ENCODE peak calls at places on chromosome 17, in five cellular contexts. Y is astrocyte, A is transverse colon, E is neural progenitor cell, D is psoas muscle. L is an unnamed sample.

GRCh38 chr17:70581459-70581858 is 412.1 kb downstream of the KCNJ2 start:
- DNase-seq in Y (no peak), D (no peak), E (no peak), A (no peak), L (no peak)

GRCh38 chr17:9971991-9972390 is 66.9 kb upstream of the RCVRN start:
- DNase-seq in Y (no peak), A (peak; percentile 66), D (peak; percentile 75), E (no peak), L (no peak)

GRCh38 chr17:74810699-74811485 is 34.7 kb upstream of the NAT9 start:
- DNase-seq in A (no peak), Y (no peak), D (no peak), E (no peak), L (no peak)

GRCh38 chr17:2023692-2024571 is 1.2 kb downstream of the RTN4RL1 start:
- DNase-seq in Y (no peak), A (peak; percentile 43), D (peak; percentile 69), E (peak; percentile 99), L (no peak)

GRCh38 chr17:64603987-64604386 is 58.1 kb downstream of the SMURF2 start:
- DNase-seq in A (no peak), E (no peak), D (no peak), Y (no peak), L (no peak)

GRCh38 chr17:82848022-82848592 is 8.3 kb upstream of the ZNF750 start:
- DNase-seq in E (no peak), A (peak; percentile 82), Y (peak; percentile 70), D (peak; percentile 79), L (no peak)

GRCh38 chr17:59371426-59372099 is 40.1 kb downstream of the YPEL2 start:
- DNase-seq in E (no peak), D (peak; percentile 89), A (peak; percentile 37), Y (no peak), L (no peak)

GRCh38 chr17:14033166-14033565 is 36.1 kb upstream of the COX10 start:
- DNase-seq in Y (no peak), D (no peak), A (no peak), E (no peak), L (no peak)

GRCh38 chr17:59786536-59787319 is 79.3 kb downstream of the VMP1 start:
- DNase-seq in E (peak; percentile 15), D (no peak), Y (peak; percentile 100), A (peak; percentile 69), L (peak; percentile 99)

GRCh38 chr17:42979511-42980273 is at the start of gene PTGES3L:
- DNase-seq in E (peak; percentile 67), A (peak; percentile 63), D (peak; percentile 91), Y (peak; percentile 36), L (no peak)

GRCh38 chr17:49574283-49574892 is 1.3 kb upstream of the NXPH3 start:
- DNase-seq in A (no peak), Y (no peak), D (peak; percentile 46), E (no peak), L (no peak)

GRCh38 chr17:27462714-27463113 is 6.5 kb downstream of the KSR1 start:
- DNase-seq in E (no peak), Y (no peak), D (no peak), A (no peak), L (no peak)

GRCh38 chr17:33940769-33941168 is 314.3 kb upstream of the CCL2 start:
- DNase-seq in Y (peak; percentile 42), A (no peak), E (no peak), D (no peak), L (no peak)

GRCh38 chr17:5794881-5795486 is 210.7 kb upstream of the NLRP1 start:
- DNase-seq in Y (no peak), A (no peak), D (no peak), E (no peak), L (no peak)

GRCh38 chr17:73160980-73161630 is 3.7 kb upstream of the SSTR2 start:
- DNase-seq in D (no peak), A (no peak), E (peak; percentile 62), Y (no peak), L (no peak)

GRCh38 chr17:46818929-46819859 is 702 bp upstream of the WNT3 start:
- DNase-seq in A (no peak), E (peak; percentile 84), Y (no peak), D (no peak), L (no peak)

GRCh38 chr17:80104321-80104955 is 3.1 kb downstream of the GAA start:
- DNase-seq in Y (no peak), A (no peak), E (no peak), D (peak; percentile 42), L (no peak)

GRCh38 chr17:15232517-15232915 is 32.6 kb downstream of the PMP22 start:
- DNase-seq in A (no peak), Y (no peak), E (no peak), D (peak; percentile 59), L (no peak)

GRCh38 chr17:19579867-19580565 is 46.4 kb downstream of the SLC47A1 start:
- DNase-seq in E (peak; percentile 23), A (no peak), D (peak; percentile 54), Y (no peak), L (no peak)

GRCh38 chr17:45719335-45720071 is 64.6 kb upstream of the CRHR1 start:
- DNase-seq in E (peak; percentile 54), A (no peak), Y (peak; percentile 83), D (no peak), L (no peak)

GRCh38 chr17:3946711-3947235 is 17.5 kb downstream of the ATP2A3 start:
- DNase-seq in Y (no peak), E (no peak), D (no peak), A (no peak), L (no peak)

GRCh38 chr17:3950584-3950983 is 13.7 kb downstream of the ATP2A3 start:
- DNase-seq in A (no peak), E (no peak), D (no peak), Y (no peak), L (no peak)

GRCh38 chr17:3949418-3949817 is 14.8 kb downstream of the ATP2A3 start:
- DNase-seq in D (no peak), A (no peak), E (no peak), Y (no peak), L (no peak)

GRCh38 chr17:3944485-3945388 is 19.5 kb downstream of the ATP2A3 start:
- DNase-seq in E (peak; percentile 97), D (peak; percentile 86), Y (no peak), A (peak; percentile 37), L (no peak)

GRCh38 chr17:3947318-3947810 is 16.9 kb downstream of the ATP2A3 start:
- DNase-seq in E (no peak), A (no peak), D (no peak), Y (no peak), L (no peak)
- H3K36me3 ChIP-seq in E (no peaks in the 10 kb centered on the region), A (no peaks in the 10 kb centered on the region), D (no peaks in the 10 kb centered on the region), Y (no peaks in the 10 kb centered on the region), L (peaks cover 79% of the 10 kb centered on the region)

GRCh38 chr17:7592422-7593021 is 2.6 kb upstream of the SOX15 start:
- DNase-seq in Y (no peak), A (no peak), D (no peak), E (no peak), L (no peak)

GRCh38 chr17:7589204-7589868 is 558 bp downstream of the SOX15 start:
- DNase-seq in A (peak; percentile 81), D (peak; percentile 93), E (peak; percentile 94), Y (peak; percentile 61), L (peak; percentile 77)

GRCh38 chr17:7591596-7591995 is 1.7 kb upstream of the SOX15 start:
- DNase-seq in D (no peak), E (no peak), A (no peak), Y (no peak), L (no peak)

GRCh38 chr17:7589891-7590611 is at the start of gene SOX15:
- DNase-seq in Y (peak; percentile 35), A (no peak), E (peak; percentile 54), D (peak; percentile 47), L (no peak)

DNA sequence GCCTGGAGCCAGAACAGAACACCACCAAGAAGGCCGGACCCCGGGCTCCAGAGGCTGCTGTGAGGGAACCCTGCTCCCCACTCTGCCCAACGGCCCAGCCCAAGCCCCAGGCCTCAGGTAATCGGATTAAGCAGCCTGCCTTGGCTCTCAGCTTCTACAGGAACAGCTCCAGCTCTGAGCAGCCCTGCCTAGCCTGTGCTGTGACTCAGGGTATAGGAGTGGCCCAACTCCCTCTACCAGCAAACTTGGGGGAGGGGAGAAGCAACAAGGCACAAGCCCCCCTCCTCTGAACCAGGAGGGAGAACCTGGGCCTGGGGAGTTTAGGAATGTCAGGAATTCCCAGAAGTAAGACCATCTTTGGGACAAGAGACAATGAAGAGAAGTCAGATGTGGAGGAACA is 849 bp upstream of the SOX15 start:
- DNase-seq in E (peak; percentile 92), D (peak; percentile 59), A (no peak), Y (peak; percentile 60), L (no peak)
- H3K36me3 ChIP-seq in E (peaks cover 3% of the 10 kb centered on the region), D (peaks cover 79% of the 10 kb centered on the region), A (no peaks in the 10 kb centered on the region), Y (peaks cover 31% of the 10 kb centered on the region), L (peaks cover 55% of the 10 kb centered on the region)

GRCh38 chr17:40089085-40089895 is 11.1 kb downstream of the NR1D1 start:
- DNase-seq in E (no peak), A (no peak), D (no peak), Y (no peak), L (no peak)
- H3K36me3 ChIP-seq in E (no peaks in the 10 kb centered on the region), A (no peaks in the 10 kb centered on the region), D (peaks cover 79% of the 10 kb centered on the region), Y (peaks cover 16% of the 10 kb centered on the region), L (peaks cover 68% of the 10 kb centered on the region)

GRCh38 chr17:18100616-18101015 is 7.9 kb upstream of the MYO15A start:
- DNase-seq in A (no peak), E (no peak), D (no peak), Y (no peak), L (no peak)

GRCh38 chr17:18105595-18105994 is 3.0 kb upstream of the MYO15A start:
- DNase-seq in E (no peak), Y (no peak), A (no peak), D (no peak), L (no peak)

GRCh38 chr17:18105027-18105426 is 3.5 kb upstream of the MYO15A start:
- DNase-seq in A (no peak), Y (no peak), E (no peak), D (no peak), L (no peak)

GRCh38 chr17:18101828-18102227 is 6.7 kb upstream of the MYO15A start:
- DNase-seq in E (no peak), Y (no peak), A (no peak), D (no peak), L (no peak)

DNA sequence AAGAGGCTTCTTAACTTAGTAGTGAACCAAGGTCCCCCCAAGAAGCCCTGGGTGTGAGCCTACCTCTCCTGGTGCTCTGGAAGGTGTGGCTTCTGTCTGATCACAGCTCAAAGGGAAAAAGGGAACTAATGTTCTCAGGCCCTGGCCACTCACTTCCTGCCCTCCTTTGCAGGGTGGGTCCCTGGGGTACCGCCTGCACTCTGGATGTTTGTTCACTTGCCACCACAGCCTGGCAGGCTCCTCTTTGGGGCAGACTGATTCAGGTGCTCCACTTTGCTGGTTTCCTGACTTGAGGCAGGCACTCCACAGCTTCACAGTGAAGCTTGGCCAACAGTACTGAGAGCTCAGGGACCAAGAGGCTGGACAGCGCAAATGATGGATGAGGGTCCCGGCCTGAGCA is 5.9 kb upstream of the MYO15A start:
- DNase-seq in Y (no peak), E (no peak), D (no peak), A (no peak), L (no peak)
- H3K36me3 ChIP-seq in Y (peaks cover 6% of the 10 kb centered on the region), E (no peaks in the 10 kb centered on the region), D (peaks cover 97% of the 10 kb centered on the region), A (no peaks in the 10 kb centered on the region), L (peaks cover 71% of the 10 kb centered on the region)

L was measured in CD4-positive, CD25-positive, alpha-beta regulatory T cell.